ENCODE peak calls at places on chromosomes 11 and 22, in nine cellular contexts. N is transverse colon, V is Caco-2, S is stomach, W is progenitor cell of endocrine pancreas, C is heart left ventricle, X is thoracic aorta, I is Calu3, U is ovary. H is an unnamed sample.

GRCh38 chr11:65887026-65887722 is 1.1 kb downstream of the FIBP start:
- DNase-seq in N (peak), V (no peak), S (no peak), W (no peak), C (no peak), X (no peak), I (no peak), U (no peak), H (no peak)

GRCh38 chr11:44377914-44378321 is 68.0 kb upstream of the ALX4 start:
- DNase-seq in N (no peak), V (no peak), S (no peak), W (no peak), C (no peak), X (no peak), I (no peak), U (no peak), H (no peak)

GRCh38 chr11:46738887-46739286 is 19.9 kb downstream of the F2 start:
- DNase-seq in N (peak), V (no peak), S (no peak), W (no peak), C (no peak), X (no peak), I (no peak), U (no peak), H (no peak)

GRCh38 chr11:12559011-12559410 is 115.2 kb upstream of the TEAD1 start:
- DNase-seq in N (no peak), V (no peak), S (no peak), W (no peak), C (no peak), X (no peak), I (no peak), U (no peak), H (no peak)

GRCh38 chr11:106022795-106023275 is 795 bp upstream of the MSANTD4 start:
- DNase-seq in N (no peak), V (peak), S (no peak), W (no peak), C (no peak), X (no peak), I (no peak), U (no peak), H (no peak)

GRCh38 chr11:11572386-11572785 is 49.4 kb downstream of the GALNT18 start:
- DNase-seq in N (no peak), V (no peak), S (no peak), W (no peak), C (no peak), X (no peak), I (no peak), U (no peak), H (no peak)

GRCh38 chr22:17318817-17319216 is 50.4 kb upstream of the CECR2 start:
- DNase-seq in N (no peak), V (no peak), S (no peak), W (no peak), C (no peak), X (no peak), I (no peak), U (no peak), H (no peak)

GRCh38 chr11:107821199-107821926 is 37.2 kb downstream of the SLC35F2 start:
- DNase-seq in N (no peak), V (no peak), S (no peak), W (no peak), C (no peak), X (no peak), I (no peak), U (no peak), H (no peak)

GRCh38 chr22:41781508-41781906 is 19.0 kb upstream of the CCDC134 start:
- DNase-seq in N (no peak), V (no peak), S (no peak), W (no peak), C (no peak), X (no peak), I (no peak), U (no peak), H (no peak)

GRCh38 chr22:49865156-49865555 is 11.5 kb downstream of the ZBED4 start:
- DNase-seq in N (peak), V (no peak), S (no peak), W (no peak), C (no peak), X (no peak), I (no peak), U (peak), H (no peak)

GRCh38 chr11:92967178-92967577 is 2.3 kb upstream of the MTNR1B start:
- DNase-seq in N (no peak), V (no peak), S (no peak), W (no peak), C (no peak), X (no peak), I (no peak), U (no peak), H (no peak)

GRCh38 chr11:75532200-75532972 is 6.6 kb upstream of the GDPD5 start:
- DNase-seq in N (peak), V (peak), S (peak), W (peak), C (peak), X (no peak), I (peak), U (peak), H (peak)

GRCh38 chr11:29656557-29656956 is 360.3 kb downstream of the KCNA4 start:
- DNase-seq in N (no peak), V (no peak), S (no peak), W (no peak), C (no peak), X (no peak), I (no peak), U (no peak), H (no peak)

GRCh38 chr11:62974848-62975522 is 9.8 kb downstream of the SLC22A6 start:
- DNase-seq in N (peak), V (peak), S (peak), W (no peak), C (peak), X (no peak), I (peak), U (no peak), H (no peak)

GRCh38 chr22:43177479-43177878 is 9.5 kb downstream of the TTLL12 start:
- DNase-seq in N (no peak), V (no peak), S (no peak), W (no peak), C (no peak), X (no peak), I (no peak), U (no peak), H (no peak)

GRCh38 chr22:23520875-23521441 is 59.1 kb downstream of the IGLL1 start:
- DNase-seq in N (no peak), V (peak), S (no peak), W (no peak), C (peak), X (no peak), I (no peak), U (peak), H (no peak)

GRCh38 chr11:28697920-28698827 is 590.0 kb downstream of the METTL15 start:
- DNase-seq in N (peak), V (peak), S (peak), W (peak), C (peak), X (no peak), I (peak), U (peak), H (peak)

GRCh38 chr11:117096140-117096972 is 1.9 kb downstream of the SIK3 start:
- DNase-seq in N (peak), V (peak), S (no peak), W (no peak), C (no peak), X (no peak), I (no peak), U (peak), H (no peak)

GRCh38 chr11:112388496-112388895 is 127.8 kb upstream of the PLET1 start:
- DNase-seq in N (no peak), V (peak), S (no peak), W (no peak), C (no peak), X (no peak), I (no peak), U (no peak), H (no peak)

GRCh38 chr11:61512435-61512834 is 3.9 kb downstream of the LRRC10B start:
- DNase-seq in N (no peak), V (no peak), S (no peak), W (no peak), C (no peak), X (no peak), I (no peak), U (no peak), H (no peak)

GRCh38 chr11:90178751-90179150 is 44.1 kb downstream of the CHORDC1 start:
- DNase-seq in N (no peak), V (peak), S (no peak), W (no peak), C (no peak), X (no peak), I (peak), U (no peak), H (no peak)

GRCh38 chr22:43883012-43883661 is 8.7 kb downstream of the PNPLA5 start:
- DNase-seq in N (peak), V (peak), S (peak), W (peak), C (no peak), X (no peak), I (peak), U (no peak), H (no peak)

GRCh38 chr11:65571940-65572339 is 398 bp upstream of the FAM89B start:
- DNase-seq in N (peak), V (peak), S (peak), W (no peak), C (no peak), X (no peak), I (peak), U (peak), H (no peak)

GRCh38 chr22:44758354-44758969 is 6.1 kb downstream of the ARHGAP8 start:
- DNase-seq in N (no peak), V (no peak), S (no peak), W (no peak), C (no peak), X (no peak), I (no peak), U (no peak), H (no peak)

GRCh38 chr11:36750349-36750748 is 152.3 kb upstream of the RAG2 start:
- DNase-seq in N (no peak), V (no peak), S (no peak), W (no peak), C (no peak), X (no peak), I (no peak), U (no peak), H (no peak)

GRCh38 chr11:123473941-123474668 is 44.0 kb downstream of the GRAMD1B start:
- DNase-seq in N (no peak), V (no peak), S (no peak), W (no peak), C (no peak), X (no peak), I (no peak), U (no peak), H (no peak)

GRCh38 chr22:21591695-21592094 is 24.2 kb downstream of the UBE2L3 start:
- DNase-seq in N (no peak), V (no peak), S (no peak), W (no peak), C (peak), X (peak), I (no peak), U (no peak), H (no peak)

GRCh38 chr11:65058419-65059054 is at the start of gene NAALADL1:
- DNase-seq in N (peak), V (no peak), S (no peak), W (no peak), C (no peak), X (no peak), I (no peak), U (no peak), H (no peak)

GRCh38 chr11:8722156-8722555 is 39.6 kb downstream of the RPL27A start:
- DNase-seq in N (no peak), V (peak), S (no peak), W (no peak), C (peak), X (no peak), I (no peak), U (peak), H (no peak)

GRCh38 chr11:14969922-14970323 is 2.2 kb downstream of the CALCA start:
- DNase-seq in N (peak), V (peak), S (peak), W (peak), C (no peak), X (no peak), I (peak), U (no peak), H (no peak)

GRCh38 chr11:122161191-122161590 is 45.2 kb upstream of the BLID start:
- DNase-seq in N (no peak), V (no peak), S (no peak), W (no peak), C (no peak), X (no peak), I (no peak), U (no peak), H (no peak)

GRCh38 chr11:35073691-35074382 is 65.1 kb upstream of the CD44 start:
- DNase-seq in N (no peak), V (no peak), S (no peak), W (no peak), C (no peak), X (no peak), I (no peak), U (no peak), H (no peak)

GRCh38 chr11:118653684-118654390 is 25.6 kb downstream of the TREH start:
- DNase-seq in N (no peak), V (no peak), S (no peak), W (no peak), C (no peak), X (no peak), I (no peak), U (no peak), H (no peak)

DNA sequence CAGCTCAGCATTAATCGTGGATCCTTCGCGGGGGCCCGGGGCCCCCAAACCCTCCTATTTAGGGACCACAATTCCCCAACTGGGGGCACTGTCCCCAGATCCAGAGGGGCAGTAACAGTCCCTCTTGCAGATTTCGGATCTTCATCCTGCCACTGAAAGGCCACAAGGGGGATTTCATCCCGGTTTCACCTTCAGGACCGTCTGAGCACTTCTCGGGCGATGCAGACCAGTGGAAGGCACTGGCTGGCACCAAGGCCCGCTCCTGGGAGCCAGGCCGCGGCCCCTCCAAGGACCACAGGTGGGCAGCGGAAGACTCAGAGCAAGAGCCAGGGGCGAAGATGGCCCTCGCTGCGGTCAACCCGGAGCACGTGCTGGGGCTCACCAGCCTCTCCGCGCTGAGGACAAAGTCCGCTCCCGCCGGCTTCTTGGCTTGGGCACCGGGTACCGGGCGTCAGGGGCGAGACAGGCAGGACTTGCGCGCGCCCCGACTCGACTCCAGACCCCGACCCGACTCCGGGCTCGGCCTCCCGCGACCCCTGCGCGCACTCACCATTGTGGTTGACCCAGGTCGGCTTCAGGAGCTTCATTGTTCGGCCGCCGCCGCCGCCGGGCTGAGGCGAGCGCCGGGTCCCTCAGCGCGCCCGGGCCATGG is 517 bp downstream of the HIRA start:
- DNase-seq in N (peak), V (peak), S (peak), W (peak), C (peak), X (no peak), I (peak), U (no peak), H (no peak)
- TF ChIP-seq CTCF in N (peak), V (peak), S (no peak), W (peak), C (no peak), X (no peak), I (no peak), U (no peak), H (no peak)

GRCh38 chr22:37196539-37197450 is 8.7 kb upstream of the C1QTNF6 start:
- DNase-seq in N (peak), V (peak), S (peak), W (no peak), C (peak), X (no peak), I (peak), U (peak), H (peak)
- TF ChIP-seq CTCF in N (peak), V (peak), S (no peak), W (no peak), C (no peak), X (no peak), I (no peak), U (no peak), H (no peak)

DNA sequence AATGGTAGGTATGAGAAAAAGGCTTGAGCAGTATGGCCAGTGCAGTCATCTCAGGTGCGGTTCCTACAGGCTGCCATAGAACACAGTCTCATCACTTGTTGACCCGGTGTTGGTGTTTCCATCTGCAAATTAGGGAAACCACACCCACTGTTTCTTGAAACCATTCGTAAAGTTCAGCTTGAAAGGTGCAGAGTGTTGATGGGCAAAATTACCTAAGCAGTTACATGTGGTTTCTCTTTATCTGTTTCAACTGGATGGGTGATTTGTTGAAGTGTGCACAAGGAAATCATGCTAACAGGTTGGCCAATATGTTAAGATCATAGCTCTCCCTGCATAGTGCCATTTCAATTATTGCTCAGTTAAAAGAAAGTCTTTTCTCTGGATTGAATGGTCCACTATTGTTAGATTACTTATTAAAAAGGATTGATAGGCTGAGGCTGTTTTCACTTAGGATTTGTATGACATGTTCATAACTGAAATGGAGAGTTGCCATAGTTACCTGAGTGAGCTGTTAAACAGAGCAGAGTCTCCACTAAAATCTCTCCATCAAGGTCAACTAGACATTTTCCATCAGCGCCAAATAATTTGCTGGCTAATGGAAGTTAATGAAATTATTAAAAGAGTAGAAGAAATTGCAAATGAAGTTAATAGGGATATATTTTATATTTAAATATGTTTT is 203.1 kb upstream of the MTMR2 start:
- DNase-seq in N (no peak), V (no peak), S (no peak), W (no peak), C (no peak), X (no peak), I (no peak), U (no peak), H (no peak)
- TF ChIP-seq CTCF in N (no peak), V (no peak), S (no peak), W (no peak), C (no peak), X (no peak), I (no peak), U (no peak), H (no peak)

DNA sequence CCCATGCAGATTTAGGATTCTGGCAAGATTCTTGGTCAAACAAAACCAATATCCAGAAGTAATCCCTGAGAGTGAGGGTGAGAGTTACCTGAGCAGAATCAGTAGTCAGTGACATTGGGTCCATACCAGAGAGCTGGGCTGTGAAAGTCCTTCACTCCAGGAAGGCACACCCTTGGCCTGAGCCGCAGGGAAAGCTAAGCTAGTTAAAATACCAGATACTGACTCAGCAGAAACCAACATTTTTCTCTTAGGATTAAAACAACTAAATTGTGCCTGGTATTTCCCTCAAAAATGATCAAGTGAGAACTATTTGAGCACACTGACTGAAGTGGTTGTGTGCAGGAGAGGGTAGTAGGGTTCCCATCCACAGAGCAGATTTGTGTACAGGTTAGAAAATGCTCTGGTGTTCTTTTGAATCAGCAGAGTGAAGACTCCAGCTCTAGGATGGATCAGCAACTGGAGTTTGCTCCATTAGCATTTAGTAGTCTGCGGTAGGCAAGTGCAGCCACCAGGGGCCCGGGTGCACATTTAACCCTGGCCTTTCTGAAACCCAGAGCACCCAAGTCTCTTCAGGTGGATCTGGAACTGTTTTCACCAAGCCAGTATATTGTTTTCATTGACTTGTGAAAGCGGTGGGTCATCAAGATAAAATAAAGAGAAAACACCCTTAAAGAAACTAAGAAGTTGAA is 100.7 kb upstream of the CLPB start:
- DNase-seq in N (no peak), V (peak), S (no peak), W (no peak), C (no peak), X (no peak), I (no peak), U (no peak), H (no peak)
- TF ChIP-seq CTCF in N (no peak), V (peak), S (no peak), W (peak), C (no peak), X (no peak), I (no peak), U (no peak), H (no peak)

GRCh38 chr11:83520849-83521248 is 234.7 kb upstream of the CCDC90B start:
- DNase-seq in N (no peak), V (no peak), S (peak), W (no peak), C (no peak), X (no peak), I (no peak), U (no peak), H (no peak)

GRCh38 chr11:83523676-83524075 is 237.5 kb upstream of the CCDC90B start:
- DNase-seq in N (no peak), V (peak), S (no peak), W (no peak), C (no peak), X (no peak), I (no peak), U (no peak), H (no peak)

DNA sequence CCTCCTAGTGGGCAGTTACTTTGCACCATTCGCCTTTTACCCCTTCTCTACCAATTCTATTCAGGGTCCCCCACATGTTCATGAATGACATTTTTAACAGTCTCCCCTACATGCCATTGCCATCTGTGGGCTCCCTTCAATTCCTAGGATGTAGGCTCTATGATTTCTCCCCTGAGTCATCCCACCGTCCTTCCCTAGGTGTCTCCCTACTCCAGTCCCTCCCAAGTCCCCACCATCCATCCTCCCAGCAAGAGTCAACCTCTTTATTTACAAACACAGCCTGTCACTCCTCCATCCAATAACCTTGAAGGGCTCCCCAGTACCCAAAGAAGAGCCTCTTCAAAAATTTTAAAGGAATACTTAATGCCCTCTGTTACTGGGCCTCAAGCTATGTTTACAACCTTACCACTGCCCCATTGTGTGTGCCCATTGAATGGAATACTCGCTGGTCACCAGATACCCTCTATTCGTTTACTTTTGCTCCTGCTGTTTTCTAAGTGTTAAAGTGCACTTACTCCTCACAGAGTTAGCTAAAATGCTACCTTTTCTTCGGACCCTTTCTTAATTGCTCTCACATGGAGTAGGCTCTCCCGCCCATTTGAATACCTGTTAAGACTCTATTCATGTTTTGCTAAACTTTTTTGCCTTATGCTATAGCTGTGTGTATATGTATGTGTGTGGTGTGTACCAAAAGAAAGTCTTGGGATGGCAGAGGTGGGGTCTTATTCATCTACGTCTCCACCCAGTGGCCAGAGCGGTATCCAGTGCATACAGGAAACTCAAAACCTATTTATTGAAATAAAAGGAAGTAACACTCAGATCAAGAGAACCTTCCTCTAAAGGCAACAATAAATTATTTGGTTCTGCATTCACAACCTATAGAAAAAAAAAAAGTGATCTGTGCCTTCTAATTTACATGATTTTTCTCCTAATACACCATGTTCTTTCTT is 235.8 kb upstream of the CCDC90B start:
- DNase-seq in N (no peak), V (peak), S (no peak), W (no peak), C (no peak), X (no peak), I (no peak), U (no peak), H (no peak)
- TF ChIP-seq CTCF in N (no peak), V (peak), S (no peak), W (peak), C (no peak), X (no peak), I (no peak), U (no peak), H (no peak)

H was measured in omental fat pad.